ENCODE peak calls at places on chromosomes 13 and 19, in five cellular contexts. P is stimulated activated CD8-positive, alpha-beta memory T cell treated with anti-CD3 and anti-CD28 coated beads, Interleukin-12 subunit alpha, Interleukin-12 subunit beta, amount 100 ng/mL, for 4 hours; I is GF-D8; T is fibroblast of mammary gland; H is foreskin fibroblast. C is an unnamed sample.

GRCh38 chr19:33235269-33235995 is 9.8 kb upstream of the SLC7A10 start:
- DNase-seq in P (peak; percentile 52), I (peak; percentile 15), T (peak; percentile 64), H (peak; percentile 45), C (peak; percentile 94)

GRCh38 chr19:3358392-3358918 is 7.9 kb upstream of the NFIC start:
- DNase-seq in P (no peak), I (no peak), T (no peak), H (no peak), C (no peak)

GRCh38 chr13:102002271-102002670 is 399.6 kb downstream of the FGF14 start:
- DNase-seq in P (no peak), I (no peak), T (peak; percentile 15), H (no peak), C (no peak)

GRCh38 chr19:30170495-30171137 is 201.6 kb upstream of the ZNF536 start:
- DNase-seq in P (no peak), I (no peak), T (no peak), H (no peak), C (no peak)

GRCh38 chr13:37429976-37430375 is 168.6 kb downstream of the POSTN start:
- DNase-seq in P (no peak), I (no peak), T (peak; percentile 97), H (peak; percentile 85), C (no peak)

GRCh38 chr19:918481-919156 is 1.5 kb downstream of the KISS1R start:
- DNase-seq in P (no peak), I (no peak), T (no peak), H (no peak), C (no peak)

GRCh38 chr19:13764821-13765394 is 586 bp downstream of the MRI1 start:
- DNase-seq in P (no peak), I (no peak), T (no peak), H (no peak), C (no peak)

GRCh38 chr13:113863511-113864302 is at the start of gene GAS6:
- DNase-seq in P (no peak), I (no peak), T (no peak), H (peak; percentile 51), C (no peak)

GRCh38 chr19:50975766-50976165 is 6.4 kb upstream of the KLK6 start:
- DNase-seq in P (no peak), I (no peak), T (no peak), H (no peak), C (no peak)

GRCh38 chr13:66102864-66103263 is 1127.3 kb downstream of the PCDH9 start:
- DNase-seq in P (no peak), I (no peak), T (no peak), H (no peak), C (no peak)

GRCh38 chr13:49113526-49114286 is 106.4 kb upstream of the MLNR start:
- DNase-seq in P (no peak), I (no peak), T (peak; percentile 78), H (peak; percentile 33), C (no peak)

GRCh38 chr13:76331948-76332712 is 554.1 kb downstream of the KCTD12 start:
- DNase-seq in P (no peak), I (no peak), T (no peak), H (no peak), C (no peak)

GRCh38 chr13:70814684-70815083 is 706.4 kb upstream of the KLHL1 start:
- DNase-seq in P (no peak), I (peak; percentile 26), T (no peak), H (no peak), C (no peak)

GRCh38 chr19:18160792-18161690 is 8.1 kb downstream of the PIK3R2 start:
- DNase-seq in P (peak; percentile 69), I (peak; percentile 20), T (peak; percentile 42), H (peak; percentile 44), C (peak; percentile 96)